ENCODE peak calls at places on chromosomes 13 and 19, in four cellular contexts. H is stimulated activated CD4-positive, alpha-beta T cell treated with anti-CD3 and anti-CD28 coated beads, Interleukin-1b, Interleukin-23, amount 100 ng/mL, for 48 hours; C is iPS-NIHi11; K is astrocyte of the spinal cord. V is an unnamed sample.

GRCh38 chr19:5811117-5811516 is 6.2 kb downstream of the NRTN start:
- DNase-seq in K (no peak), C (no peak), H (no peak), V (no peak)

GRCh38 chr13:27194209-27194608 is 22.6 kb upstream of the USP12 start:
- DNase-seq in K (no peak), H (no peak), C (no peak), V (no peak)

GRCh38 chr13:99323488-99323887 is 16.3 kb upstream of the GPR183 start:
- DNase-seq in K (no peak), C (no peak), H (no peak), V (no peak)

GRCh38 chr19:13850910-13851753 is 25.8 kb upstream of the NANOS3 start:
- DNase-seq in H (peak; percentile 50), K (peak; percentile 98), C (no peak), V (no peak)

GRCh38 chr19:54180691-54181091 is 7.7 kb upstream of the TMC4 start:
- DNase-seq in K (no peak), H (no peak), C (no peak), V (no peak)

GRCh38 chr19:40565910-40566495 is 10.7 kb upstream of the SHKBP1 start:
- DNase-seq in K (no peak), H (no peak), C (no peak), V (no peak)

GRCh38 chr19:8209965-8210659 is 942 bp downstream of the CERS4 start:
- DNase-seq in K (no peak), C (peak; percentile 20), H (no peak), V (no peak)

GRCh38 chr13:50357136-50357535 is 341.9 kb downstream of the KCNRG start:
- DNase-seq in K (no peak), H (no peak), C (no peak), V (no peak)

GRCh38 chr13:95128045-95128643 is 173.1 kb downstream of the ABCC4 start:
- DNase-seq in K (peak; percentile 54), C (no peak), H (no peak), V (no peak)

GRCh38 chr13:112057736-112058518 is 9.0 kb upstream of the SOX1 start:
- DNase-seq in C (no peak), K (no peak), H (no peak), V (no peak)

GRCh38 chr19:35845215-35846037 is 6.9 kb downstream of the NPHS1 start:
- DNase-seq in C (peak; percentile 61), H (no peak), K (no peak), V (no peak)

GRCh38 chr13:71149498-71150363 is 717.3 kb downstream of the DACH1 start:
- DNase-seq in C (no peak), H (no peak), K (no peak), V (no peak)

GRCh38 chr13:41973247-41973741 is 12.4 kb upstream of the VWA8 start:
- DNase-seq in C (peak; percentile 23), H (no peak), K (no peak), V (no peak)

GRCh38 chr19:3968556-3969434 is 2.1 kb downstream of the DAPK3 start:
- DNase-seq in K (peak; percentile 99), H (no peak), C (peak; percentile 82), V (no peak)

GRCh38 chr13:96391606-96392005 is 301.7 kb downstream of the HS6ST3 start:
- DNase-seq in K (no peak), H (no peak), C (no peak), V (no peak)

GRCh38 chr13:111050539-111050879 is 64.6 kb upstream of the ARHGEF7 start:
- DNase-seq in K (no peak), C (no peak), H (no peak), V (no peak)

GRCh38 chr13:101985321-101985720 is 416.5 kb downstream of the FGF14 start:
- DNase-seq in H (no peak), C (no peak), K (peak; percentile 71), V (no peak)

GRCh38 chr13:105638446-105638845 is 897.0 kb downstream of the EFNB2 start:
- DNase-seq in H (no peak), K (no peak), C (no peak), V (no peak)